ENCODE peak calls at places on chromosomes 7 and 10, in four cellular contexts. K is WTC11, E is coronary artery, R is EL. N is an unnamed sample.

GRCh38 chr7:76358053-76358477 is 726 bp downstream of the YWHAG start:
- DNase-seq in K (peak), E (no peak), R (peak), N (no peak)

GRCh38 chr7:64747802-64748201 is 46.4 kb upstream of the ZNF138 start:
- DNase-seq in K (no peak), R (no peak), E (no peak), N (no peak)

GRCh38 chr10:110006358-110007170 is 1.2 kb upstream of the ADD3 start:
- DNase-seq in R (peak), E (peak), K (no peak), N (no peak)

GRCh38 chr7:39650676-39651075 is 27.3 kb downstream of the RALA start:
- DNase-seq in E (no peak), K (no peak), R (peak), N (no peak)

GRCh38 chr10:132192991-132193670 is 6.4 kb downstream of the DPYSL4 start:
- DNase-seq in R (no peak), K (no peak), E (no peak), N (no peak)

GRCh38 chr10:81876253-81876731 is 1.3 kb downstream of the NRG3 start:
- DNase-seq in K (peak), R (no peak), E (no peak), N (no peak)

GRCh38 chr7:146764458-146764857 is 647.9 kb downstream of the CNTNAP2 start:
- DNase-seq in E (no peak), K (no peak), R (no peak), N (no peak)

GRCh38 chr7:29022291-29022988 is 64.3 kb upstream of the TRIL start:
- DNase-seq in R (no peak), E (no peak), K (no peak), N (no peak)

GRCh38 chr7:112416127-112416526 is 34.1 kb upstream of the IFRD1 start:
- DNase-seq in R (peak), E (no peak), K (no peak), N (no peak)

GRCh38 chr7:30845426-30846135 is 66.1 kb upstream of the AQP1 start:
- DNase-seq in E (no peak), R (peak), K (no peak), N (no peak)

GRCh38 chr10:132028706-132029105 is 37.0 kb upstream of the JAKMIP3 start:
- DNase-seq in K (no peak), E (no peak), R (no peak), N (no peak)

GRCh38 chr7:2164156-2164555 is 68.6 kb downstream of the MAD1L1 start:
- DNase-seq in E (no peak), K (no peak), R (no peak), N (no peak)

GRCh38 chr7:131425992-131426391 is 98.3 kb downstream of the MKLN1 start:
- DNase-seq in K (no peak), E (no peak), R (no peak), N (no peak)

GRCh38 chr10:119153661-119154060 is 11.9 kb downstream of the SFXN4 start:
- DNase-seq in R (no peak), K (no peak), E (no peak), N (no peak)

GRCh38 chr7:91557789-91558396 is 293.7 kb downstream of the FZD1 start:
- DNase-seq in R (peak), K (no peak), E (no peak), N (no peak)

GRCh38 chr10:102596506-102596971 is 47.7 kb upstream of the TRIM8 start:
- DNase-seq in R (peak), E (no peak), K (peak), N (no peak)

GRCh38 chr7:98964596-98964995 is 86.3 kb downstream of the TRRAP start:
- DNase-seq in K (no peak), R (no peak), E (no peak), N (no peak)

GRCh38 chr10:87838650-87839049 is 20.6 kb upstream of the ATAD1 start:
- DNase-seq in E (no peak), K (no peak), R (no peak), N (no peak)

GRCh38 chr10:14153570-14154055 is 177.1 kb downstream of the FRMD4A start:
- DNase-seq in R (no peak), K (peak), E (no peak), N (no peak)

GRCh38 chr10:47016564-47016963 is 105.3 kb downstream of the PTPN20 start:
- DNase-seq in E (no peak), R (no peak), K (no peak), N (no peak)

GRCh38 chr7:87574630-87575029 is 26.1 kb downstream of the ABCB1 start:
- DNase-seq in R (peak), K (no peak), E (no peak), N (no peak)

GRCh38 chr7:117262546-117262945 is 60.3 kb downstream of the WNT2 start:
- DNase-seq in E (no peak), R (no peak), K (no peak), N (no peak)

GRCh38 chr7:108406474-108406873 is 49.8 kb downstream of the NRCAM start:
- DNase-seq in K (no peak), R (no peak), E (no peak), N (no peak)

GRCh38 chr10:112716924-112717348 is 233.1 kb upstream of the TCF7L2 start:
- DNase-seq in K (no peak), E (no peak), R (peak), N (no peak)

GRCh38 chr10:86512137-86512536 is 9.5 kb downstream of the WAPL start:
- DNase-seq in R (no peak), K (no peak), E (no peak), N (no peak)

GRCh38 chr10:74500026-74500704 is 326.2 kb upstream of the KAT6B start:
- DNase-seq in K (no peak), E (no peak), R (no peak), N (no peak)

GRCh38 chr7:102434039-102434481 is 685 bp downstream of the ORAI2 start:
- DNase-seq in E (no peak), R (no peak), K (no peak), N (no peak)

GRCh38 chr10:114081911-114082583 is 38.4 kb downstream of the ADRB1 start:
- DNase-seq in E (no peak), K (no peak), R (no peak), N (no peak)

GRCh38 chr10:76082232-76082631 is 650.8 kb downstream of the LRMDA start:
- DNase-seq in R (no peak), K (no peak), E (no peak), N (no peak)

GRCh38 chr10:18879284-18879683 is 169.3 kb upstream of the MALRD1 start:
- DNase-seq in K (no peak), R (no peak), E (no peak), N (no peak)

GRCh38 chr7:84364708-84365107 is 170.1 kb upstream of the SEMA3A start:
- DNase-seq in K (no peak), E (no peak), R (peak), N (no peak)

GRCh38 chr10:129910861-129911260 is 53.2 kb downstream of the EBF3 start:
- DNase-seq in K (no peak), E (no peak), R (no peak), N (no peak)

GRCh38 chr7:94040254-94040653 is 36.1 kb upstream of the BET1 start:
- DNase-seq in R (no peak), E (no peak), K (no peak), N (no peak)

GRCh38 chr7:8418627-8419245 is 14.7 kb upstream of the NXPH1 start:
- DNase-seq in K (peak), R (peak), E (no peak), N (no peak)

GRCh38 chr7:45092100-45092930 is 3.5 kb upstream of the NACAD start:
- DNase-seq in E (no peak), R (peak), K (no peak), N (no peak)

GRCh38 chr7:31811650-31812461 is 124.8 kb downstream of the PPP1R17 start:
- DNase-seq in K (no peak), E (no peak), R (peak), N (no peak)

GRCh38 chr7:155533827-155534690 is 12.3 kb downstream of the CNPY1 start:
- DNase-seq in E (no peak), K (peak), R (peak), N (no peak)

GRCh38 chr7:127107601-127108007 is 145.1 kb downstream of the GRM8 start:
- DNase-seq in K (peak), R (peak), E (no peak), N (peak)

GRCh38 chr10:30973737-30974136 is 57.9 kb downstream of the ZNF438 start:
- DNase-seq in K (no peak), E (peak), R (no peak), N (no peak)

GRCh38 chr7:50714851-50715250 is 67.8 kb downstream of the GRB10 start:
- DNase-seq in E (no peak), K (no peak), R (peak), N (no peak)